ENCODE peak calls at places on chromosomes 2 and 18, in six cellular contexts. One of them, this sample, is unnamed.

GRCh38 chr2:28352726-28353125 is 39.9 kb upstream of the FOSL2 start:
- DNase-seq in lung: no peak
- DNase-seq in dorsolateral prefrontal cortex: no peak
- DNase-seq in breast epithelium: no peak
- DNase-seq in ovary: peak
- DNase-seq in fibroblast of lung: no peak
- DNase-seq in this sample: no peak

GRCh38 chr2:26178746-26179436 is 6.0 kb downstream of the GAREM2 start:
- DNase-seq in lung: no peak
- DNase-seq in dorsolateral prefrontal cortex: peak
- DNase-seq in breast epithelium: no peak
- DNase-seq in ovary: peak
- DNase-seq in fibroblast of lung: no peak
- DNase-seq in this sample: no peak

GRCh38 chr18:71105078-71105819 is 816.4 kb downstream of the SOCS6 start:
- DNase-seq in lung: no peak
- DNase-seq in dorsolateral prefrontal cortex: no peak
- DNase-seq in breast epithelium: no peak
- DNase-seq in ovary: no peak
- DNase-seq in fibroblast of lung: peak
- DNase-seq in this sample: no peak

GRCh38 chr2:240564571-240565266 is 3.6 kb upstream of the RNPEPL1 start:
- DNase-seq in lung: peak
- DNase-seq in dorsolateral prefrontal cortex: no peak
- DNase-seq in breast epithelium: peak
- DNase-seq in ovary: no peak
- DNase-seq in fibroblast of lung: no peak
- DNase-seq in this sample: no peak

GRCh38 chr2:16169381-16169960 is 229.1 kb downstream of the MYCN start:
- DNase-seq in lung: no peak
- DNase-seq in dorsolateral prefrontal cortex: no peak
- DNase-seq in breast epithelium: no peak
- DNase-seq in ovary: no peak
- DNase-seq in fibroblast of lung: no peak
- DNase-seq in this sample: no peak

GRCh38 chr2:150598383-150598782 is 110.9 kb upstream of the RND3 start:
- DNase-seq in lung: no peak
- DNase-seq in dorsolateral prefrontal cortex: no peak
- DNase-seq in breast epithelium: no peak
- DNase-seq in ovary: no peak
- DNase-seq in fibroblast of lung: no peak
- DNase-seq in this sample: no peak

GRCh38 chr2:205617905-205618304 is 64.4 kb upstream of the NRP2 start:
- DNase-seq in lung: no peak
- DNase-seq in dorsolateral prefrontal cortex: no peak
- DNase-seq in breast epithelium: no peak
- DNase-seq in ovary: no peak
- DNase-seq in fibroblast of lung: no peak
- DNase-seq in this sample: no peak

GRCh38 chr2:145380436-145381017 is 860.6 kb upstream of the ZEB2 start:
- DNase-seq in lung: no peak
- DNase-seq in dorsolateral prefrontal cortex: no peak
- DNase-seq in breast epithelium: no peak
- DNase-seq in ovary: no peak
- DNase-seq in fibroblast of lung: peak
- DNase-seq in this sample: no peak

GRCh38 chr2:201621293-201621999 is 21.9 kb downstream of the TMEM237 start:
- DNase-seq in lung: no peak
- DNase-seq in dorsolateral prefrontal cortex: no peak
- DNase-seq in breast epithelium: no peak
- DNase-seq in ovary: no peak
- DNase-seq in fibroblast of lung: no peak
- DNase-seq in this sample: no peak

GRCh38 chr2:120892967-120893667 is 157.4 kb downstream of the GLI2 start:
- DNase-seq in lung: no peak
- DNase-seq in dorsolateral prefrontal cortex: no peak
- DNase-seq in breast epithelium: no peak
- DNase-seq in ovary: peak
- DNase-seq in fibroblast of lung: peak
- DNase-seq in this sample: no peak

GRCh38 chr18:44802508-44802907 is 121.8 kb downstream of the SETBP1 start:
- DNase-seq in lung: no peak
- DNase-seq in dorsolateral prefrontal cortex: no peak
- DNase-seq in breast epithelium: no peak
- DNase-seq in ovary: no peak
- DNase-seq in fibroblast of lung: peak
- DNase-seq in this sample: no peak

GRCh38 chr2:194443926-194444325 is 1213.1 kb upstream of the SLC39A10 start:
- DNase-seq in lung: no peak
- DNase-seq in dorsolateral prefrontal cortex: no peak
- DNase-seq in breast epithelium: no peak
- DNase-seq in ovary: no peak
- DNase-seq in fibroblast of lung: no peak
- DNase-seq in this sample: no peak

GRCh38 chr2:202377308-202377736 is 1.2 kb downstream of the BMPR2 start:
- DNase-seq in lung: peak
- DNase-seq in dorsolateral prefrontal cortex: peak
- DNase-seq in breast epithelium: peak
- DNase-seq in ovary: peak
- DNase-seq in fibroblast of lung: peak
- DNase-seq in this sample: peak

GRCh38 chr2:9140570-9141378 is 65.8 kb upstream of the ASAP2 start:
- DNase-seq in lung: no peak
- DNase-seq in dorsolateral prefrontal cortex: no peak
- DNase-seq in breast epithelium: no peak
- DNase-seq in ovary: no peak
- DNase-seq in fibroblast of lung: peak
- DNase-seq in this sample: no peak

GRCh38 chr2:186459009-186459408 is 27.1 kb upstream of the ZC3H15 start:
- DNase-seq in lung: no peak
- DNase-seq in dorsolateral prefrontal cortex: no peak
- DNase-seq in breast epithelium: no peak
- DNase-seq in ovary: no peak
- DNase-seq in fibroblast of lung: peak
- DNase-seq in this sample: no peak

GRCh38 chr2:149931486-149931885 is 343.9 kb upstream of the MMADHC start:
- DNase-seq in lung: no peak
- DNase-seq in dorsolateral prefrontal cortex: no peak
- DNase-seq in breast epithelium: no peak
- DNase-seq in ovary: no peak
- DNase-seq in fibroblast of lung: no peak
- DNase-seq in this sample: no peak

GRCh38 chr18:46152436-46152807 is 48.2 kb downstream of the HAUS1 start:
- DNase-seq in lung: no peak
- DNase-seq in dorsolateral prefrontal cortex: no peak
- DNase-seq in breast epithelium: no peak
- DNase-seq in ovary: no peak
- DNase-seq in fibroblast of lung: peak
- DNase-seq in this sample: no peak

GRCh38 chr2:27316655-27317412 is 6.1 kb downstream of the MPV17 start:
- DNase-seq in lung: no peak
- DNase-seq in dorsolateral prefrontal cortex: peak
- DNase-seq in breast epithelium: no peak
- DNase-seq in ovary: no peak
- DNase-seq in fibroblast of lung: no peak
- DNase-seq in this sample: no peak

GRCh38 chr2:167133614-167134013 is 245.3 kb downstream of the XIRP2 start:
- DNase-seq in lung: no peak
- DNase-seq in dorsolateral prefrontal cortex: no peak
- DNase-seq in breast epithelium: no peak
- DNase-seq in ovary: no peak
- DNase-seq in fibroblast of lung: no peak
- DNase-seq in this sample: no peak

DNA sequence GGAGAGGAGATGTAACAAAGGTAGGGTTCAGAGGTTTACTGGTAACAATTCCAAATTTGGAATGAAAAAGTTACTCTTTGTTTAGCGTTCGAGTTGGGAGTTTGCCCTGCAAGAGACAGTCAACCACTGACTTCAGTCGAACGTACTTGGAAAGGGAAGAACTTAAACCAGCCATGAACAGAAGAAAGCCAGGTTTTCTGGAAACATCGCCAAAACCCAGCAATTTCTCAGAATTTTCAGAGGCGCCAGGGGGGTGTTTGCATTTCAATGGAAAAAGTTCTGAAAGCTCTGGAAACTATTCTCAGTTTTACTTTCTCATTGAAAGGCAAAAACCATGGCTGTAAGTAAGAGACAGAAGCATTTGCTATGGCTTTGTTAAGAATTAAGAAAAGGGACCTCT is 28.5 kb upstream of the AQP4 start:
- DNase-seq in lung: no peak
- DNase-seq in dorsolateral prefrontal cortex: no peak
- DNase-seq in breast epithelium: no peak
- DNase-seq in ovary: no peak
- DNase-seq in fibroblast of lung: no peak
- DNase-seq in this sample: no peak
- H3K27ac ChIP-seq in lung: no peak
- H3K27ac ChIP-seq in dorsolateral prefrontal cortex: no peak
- H3K27ac ChIP-seq in breast epithelium: no peak
- H3K27ac ChIP-seq in ovary: no peak
- H3K27ac ChIP-seq in fibroblast of lung: no peak
- H3K27ac ChIP-seq in this sample: no peak

GRCh38 chr2:136767030-136767429 is 1.7 kb downstream of the THSD7B start:
- DNase-seq in lung: no peak
- DNase-seq in dorsolateral prefrontal cortex: no peak
- DNase-seq in breast epithelium: no peak
- DNase-seq in ovary: no peak
- DNase-seq in fibroblast of lung: no peak
- DNase-seq in this sample: no peak

GRCh38 chr2:136765256-136765735 is at the start of gene THSD7B:
- DNase-seq in lung: no peak
- DNase-seq in dorsolateral prefrontal cortex: no peak
- DNase-seq in breast epithelium: no peak
- DNase-seq in ovary: no peak
- DNase-seq in fibroblast of lung: no peak
- DNase-seq in this sample: no peak

GRCh38 chr2:136764397-136765255 is 719 bp upstream of the THSD7B start:
- DNase-seq in lung: no peak
- DNase-seq in dorsolateral prefrontal cortex: no peak
- DNase-seq in breast epithelium: no peak
- DNase-seq in ovary: no peak
- DNase-seq in fibroblast of lung: no peak
- DNase-seq in this sample: no peak

GRCh38 chr2:136770384-136770783 is 5.0 kb downstream of the THSD7B start:
- DNase-seq in lung: no peak
- DNase-seq in dorsolateral prefrontal cortex: no peak
- DNase-seq in breast epithelium: no peak
- DNase-seq in ovary: no peak
- DNase-seq in fibroblast of lung: no peak
- DNase-seq in this sample: no peak

GRCh38 chr2:136765736-136766323 is 485 bp downstream of the THSD7B start:
- DNase-seq in lung: no peak
- DNase-seq in dorsolateral prefrontal cortex: no peak
- DNase-seq in breast epithelium: no peak
- DNase-seq in ovary: no peak
- DNase-seq in fibroblast of lung: no peak
- DNase-seq in this sample: no peak
- H3K4me3 ChIP-seq in lung: peak
- H3K4me3 ChIP-seq in dorsolateral prefrontal cortex: peak
- H3K4me3 ChIP-seq in breast epithelium: peak
- H3K4me3 ChIP-seq in ovary: peak
- H3K4me3 ChIP-seq in fibroblast of lung: peak
- H3K4me3 ChIP-seq in this sample: peak

GRCh38 chr18:27363918-27364317 is 178.8 kb upstream of the CHST9 start:
- DNase-seq in lung: no peak
- DNase-seq in dorsolateral prefrontal cortex: no peak
- DNase-seq in breast epithelium: no peak
- DNase-seq in ovary: no peak
- DNase-seq in fibroblast of lung: peak
- DNase-seq in this sample: no peak
- TF ChIP-seq CTCF in lung: no peak
- TF ChIP-seq CTCF in dorsolateral prefrontal cortex: peak
- TF ChIP-seq CTCF in breast epithelium: no peak
- TF ChIP-seq CTCF in ovary: no peak
- TF ChIP-seq CTCF in fibroblast of lung: no peak
- TF ChIP-seq CTCF in this sample: peak

DNA sequence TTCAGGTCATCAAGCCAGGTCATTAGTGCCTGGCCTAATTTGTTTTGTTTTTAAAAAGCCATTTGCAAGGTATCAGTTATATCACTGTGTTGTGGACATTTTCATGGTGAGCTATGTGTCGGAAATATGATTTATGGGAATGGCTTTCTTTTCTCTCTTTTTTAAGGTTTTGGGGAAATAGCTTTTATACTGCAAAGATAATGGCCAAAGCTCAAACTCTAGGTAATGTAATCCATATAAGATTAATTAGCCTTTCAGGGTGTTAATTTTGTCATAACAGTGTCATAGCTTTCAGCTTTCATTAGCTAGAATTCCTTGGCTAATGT is 45.8 kb downstream of the PCBP1 start:
- DNase-seq in lung: no peak
- DNase-seq in dorsolateral prefrontal cortex: no peak
- DNase-seq in breast epithelium: no peak
- DNase-seq in ovary: no peak
- DNase-seq in fibroblast of lung: no peak
- DNase-seq in this sample: no peak
- H3K27ac ChIP-seq in lung: peak
- H3K27ac ChIP-seq in dorsolateral prefrontal cortex: peak
- H3K27ac ChIP-seq in breast epithelium: peak
- H3K27ac ChIP-seq in ovary: peak
- H3K27ac ChIP-seq in fibroblast of lung: peak
- H3K27ac ChIP-seq in this sample: peak

DNA sequence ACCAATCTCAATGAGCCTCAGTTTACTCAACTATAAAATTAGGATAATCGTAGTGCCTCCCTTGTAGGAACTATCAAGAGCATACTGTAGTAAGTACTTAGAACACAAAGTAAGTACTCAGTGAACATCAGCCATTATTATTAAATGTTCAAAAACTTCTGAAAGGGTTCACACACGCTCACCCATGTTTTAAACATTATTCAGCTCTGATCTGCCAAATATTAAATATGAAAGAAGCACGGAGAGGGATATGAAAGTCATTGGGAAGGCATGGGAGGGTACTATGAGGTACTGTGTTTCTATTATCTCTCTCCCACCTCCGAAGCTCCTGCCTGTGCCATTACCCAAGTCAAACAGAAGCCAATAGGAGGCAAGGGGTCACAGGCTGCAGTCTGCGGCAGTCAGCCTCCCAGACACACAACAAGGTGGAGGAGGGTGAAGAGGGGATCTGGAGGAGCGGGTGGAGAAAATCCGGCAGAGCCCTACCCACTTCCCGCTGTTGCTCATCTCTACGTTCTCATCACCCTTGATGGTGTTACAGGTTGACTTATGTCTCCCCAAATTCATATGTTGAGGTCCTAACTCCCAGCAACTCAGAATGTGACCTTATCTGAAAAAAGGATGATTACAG is 2.0 kb upstream of the TBC1D8 start:
- DNase-seq in lung: no peak
- DNase-seq in dorsolateral prefrontal cortex: no peak
- DNase-seq in breast epithelium: no peak
- DNase-seq in ovary: no peak
- DNase-seq in fibroblast of lung: no peak
- DNase-seq in this sample: no peak
- H3K4me3 ChIP-seq in lung: no peak
- H3K4me3 ChIP-seq in dorsolateral prefrontal cortex: no peak
- H3K4me3 ChIP-seq in breast epithelium: no peak
- H3K4me3 ChIP-seq in ovary: no peak
- H3K4me3 ChIP-seq in fibroblast of lung: no peak
- H3K4me3 ChIP-seq in this sample: no peak

This sample was measured in uterus.